ENCODE peak calls at places on chromosomes 1 and 21, in five cellular contexts. One of them, this sample, is unnamed.
A peak's percentile ranks its signal among the peaks of the same experiment; 100 is the strongest.

GRCh38 chr1:6261615-6261995 is 707 bp upstream of the GPR153 start:
- DNase-seq in GM12878: no peak
- DNase-seq in H1: no peak
- DNase-seq in HCT116: no peak
- DNase-seq in SK-N-SH: peak; percentile 79
- DNase-seq in this sample: no peak

GRCh38 chr1:51302270-51302669 is 28.1 kb downstream of the TTC39A start:
- DNase-seq in GM12878: no peak
- DNase-seq in H1: no peak
- DNase-seq in HCT116: no peak
- DNase-seq in SK-N-SH: no peak
- DNase-seq in this sample: no peak

GRCh38 chr1:100955322-100955721 is 59.4 kb downstream of the SLC30A7 start:
- DNase-seq in GM12878: no peak
- DNase-seq in H1: no peak
- DNase-seq in HCT116: no peak
- DNase-seq in SK-N-SH: peak; percentile 19
- DNase-seq in this sample: no peak

GRCh38 chr1:24721533-24721932 is 23.7 kb upstream of the CLIC4 start:
- DNase-seq in GM12878: no peak
- DNase-seq in H1: no peak
- DNase-seq in HCT116: no peak
- DNase-seq in SK-N-SH: no peak
- DNase-seq in this sample: no peak

GRCh38 chr1:59487335-59488031 is 190.6 kb downstream of the FGGY start:
- DNase-seq in GM12878: no peak
- DNase-seq in H1: no peak
- DNase-seq in HCT116: no peak
- DNase-seq in SK-N-SH: no peak
- DNase-seq in this sample: no peak

GRCh38 chr1:67019600-67020136 is 34.3 kb downstream of the SLC35D1 start:
- DNase-seq in GM12878: no peak
- DNase-seq in H1: no peak
- DNase-seq in HCT116: no peak
- DNase-seq in SK-N-SH: no peak
- DNase-seq in this sample: peak; percentile 60

GRCh38 chr21:26794597-26795397 is 50.4 kb downstream of the ADAMTS1 start:
- DNase-seq in GM12878: no peak
- DNase-seq in H1: no peak
- DNase-seq in HCT116: no peak
- DNase-seq in SK-N-SH: no peak
- DNase-seq in this sample: no peak

GRCh38 chr1:232707142-232707541 is 77.2 kb upstream of the SIPA1L2 start:
- DNase-seq in GM12878: no peak
- DNase-seq in H1: no peak
- DNase-seq in HCT116: no peak
- DNase-seq in SK-N-SH: no peak
- DNase-seq in this sample: no peak

GRCh38 chr1:114289321-114289720 is 135.7 kb upstream of the SYT6 start:
- DNase-seq in GM12878: no peak
- DNase-seq in H1: no peak
- DNase-seq in HCT116: no peak
- DNase-seq in SK-N-SH: no peak
- DNase-seq in this sample: no peak

GRCh38 chr1:25063591-25064416 is 133.7 kb upstream of the RUNX3 start:
- DNase-seq in GM12878: no peak
- DNase-seq in H1: no peak
- DNase-seq in HCT116: no peak
- DNase-seq in SK-N-SH: no peak
- DNase-seq in this sample: no peak

GRCh38 chr1:53663525-53664300 is 75.3 kb downstream of the GLIS1 start:
- DNase-seq in GM12878: no peak
- DNase-seq in H1: no peak
- DNase-seq in HCT116: no peak
- DNase-seq in SK-N-SH: no peak
- DNase-seq in this sample: no peak

GRCh38 chr1:155273134-155273982 is at the start of gene CLK2:
- DNase-seq in GM12878: peak; percentile 83
- DNase-seq in H1: peak; percentile 93
- DNase-seq in HCT116: peak; percentile 90
- DNase-seq in SK-N-SH: peak; percentile 98
- DNase-seq in this sample: peak; percentile 99
- TF ChIP-seq YY1 in GM12878: peak; percentile 94
- TF ChIP-seq YY1 in H1: peak; percentile 91
- TF ChIP-seq YY1 in HCT116: peak; percentile 59
- TF ChIP-seq YY1 in SK-N-SH: peak; percentile 89
- TF ChIP-seq YY1 in this sample: peak; percentile 36

GRCh38 chr1:228034954-228035837 is 28.4 kb downstream of the WNT3A start:
- DNase-seq in GM12878: no peak
- DNase-seq in H1: no peak
- DNase-seq in HCT116: no peak
- DNase-seq in SK-N-SH: no peak
- DNase-seq in this sample: no peak
- H3K9ac ChIP-seq in GM12878: no peak overlapping the region
- H3K9ac ChIP-seq in H1: no peak overlapping the region
- H3K9ac ChIP-seq in HCT116: no peak overlapping the region
- H3K9ac ChIP-seq in SK-N-SH: no peak overlapping the region
- H3K9ac ChIP-seq in this sample: no peak overlapping the region

GRCh38 chr1:11134352-11135266 is 34.9 kb upstream of the EXOSC10 start:
- DNase-seq in GM12878: no peak
- DNase-seq in H1: no peak
- DNase-seq in HCT116: no peak
- DNase-seq in SK-N-SH: peak; percentile 78
- DNase-seq in this sample: no peak
- TF ChIP-seq YY1 in GM12878: no peak
- TF ChIP-seq YY1 in H1: no peak
- TF ChIP-seq YY1 in HCT116: no peak
- TF ChIP-seq YY1 in SK-N-SH: no peak
- TF ChIP-seq YY1 in this sample: no peak

GRCh38 chr1:85330206-85330605 is 53.8 kb upstream of the BCL10 start:
- DNase-seq in GM12878: no peak
- DNase-seq in H1: no peak
- DNase-seq in HCT116: peak; percentile 67
- DNase-seq in SK-N-SH: no peak
- DNase-seq in this sample: no peak

GRCh38 chr1:85334962-85335361 is 58.5 kb upstream of the BCL10 start:
- DNase-seq in GM12878: no peak
- DNase-seq in H1: no peak
- DNase-seq in HCT116: no peak
- DNase-seq in SK-N-SH: no peak
- DNase-seq in this sample: no peak

GRCh38 chr1:85333186-85333585 is 56.8 kb upstream of the BCL10 start:
- DNase-seq in GM12878: no peak
- DNase-seq in H1: no peak
- DNase-seq in HCT116: no peak
- DNase-seq in SK-N-SH: no peak
- DNase-seq in this sample: no peak

GRCh38 chr1:85330711-85331290 is 54.4 kb upstream of the BCL10 start:
- DNase-seq in GM12878: no peak
- DNase-seq in H1: no peak
- DNase-seq in HCT116: no peak
- DNase-seq in SK-N-SH: no peak
- DNase-seq in this sample: no peak

DNA sequence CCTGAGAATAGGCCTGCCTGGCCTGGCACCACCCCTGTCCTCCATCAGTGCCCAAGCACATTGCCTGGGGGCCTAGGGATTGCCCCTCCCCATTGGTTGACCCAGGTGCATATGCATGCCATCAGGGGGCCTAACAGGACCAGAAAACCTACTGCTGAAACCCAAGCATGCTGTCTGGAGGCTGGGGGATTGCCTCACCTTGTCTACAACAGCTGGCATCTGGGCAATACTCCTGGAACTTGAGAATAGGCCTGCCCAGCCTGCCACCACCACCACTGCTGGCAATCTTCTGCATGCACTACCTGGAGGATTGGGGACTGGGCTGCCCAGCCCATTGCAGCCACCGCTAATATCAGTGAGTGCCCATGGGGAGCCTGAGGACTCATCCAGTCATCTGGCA is 56.1 kb upstream of the BCL10 start:
- DNase-seq in GM12878: no peak
- DNase-seq in H1: no peak
- DNase-seq in HCT116: no peak
- DNase-seq in SK-N-SH: no peak
- DNase-seq in this sample: no peak
- H3K9ac ChIP-seq in GM12878: no peak overlapping the region
- H3K9ac ChIP-seq in H1: no peak overlapping the region
- H3K9ac ChIP-seq in HCT116: no peak overlapping the region
- H3K9ac ChIP-seq in SK-N-SH: peak overlapping the region; percentile 96
- H3K9ac ChIP-seq in this sample: no peak overlapping the region

This sample was measured in NT2/D1.